ENCODE peak calls at places on chromosome 6, in ten cellular contexts. F is osteocyte; T is activated naive CD4-positive, alpha-beta T cell treated with anti-CD3 and anti-CD28 coated beads for 36 hours; I is RWPE1; W is Panc1; V is NCI-H2171 treated with DMSO at 0.1 percent for 48 hours; Q is upper lobe of right lung; B is activated T-helper 1 cell treated with anti-CD3 and anti-CD28 coated beads, Interleukin-12 subunit alpha, Interleukin-12 subunit beta, Interleukin-2, Interleukin-4 antibody, amounts not matched to agents 30 ng/mL and 10 ng/mL and 1 ng/mL, durations not matched to agents 14 hours and 24 hours and 36 hours; Z is mesothelial cell of epicardium; O is A172. X is an unnamed sample.

GRCh38 chr6:116371384-116372209 is 850 bp downstream of the DSE start:
- DNase-seq in F (peak; percentile 94), T (peak; percentile 43), I (peak; percentile 92), W (no peak), V (peak; percentile 47), Q (peak; percentile 84), B (no peak), Z (peak; percentile 87), O (peak; percentile 71), X (peak; percentile 49)

GRCh38 chr6:132087391-132087790 is 136.2 kb upstream of the CCN2 start:
- DNase-seq in F (no peak), T (no peak), I (no peak), W (no peak), V (no peak), Q (no peak), B (no peak), Z (no peak), O (no peak), X (no peak)

GRCh38 chr6:22149081-22149480 is 147.8 kb downstream of the PRL start:
- DNase-seq in F (no peak), T (no peak), I (no peak), W (no peak), V (no peak), Q (no peak), B (no peak), Z (no peak), O (no peak), X (no peak)

GRCh38 chr6:26240157-26240980 is 124.6 kb upstream of the BTN3A2 start:
- DNase-seq in F (no peak), T (peak; percentile 89), I (no peak), W (no peak), V (no peak), Q (no peak), B (peak; percentile 78), Z (no peak), O (no peak), X (peak; percentile 85)

GRCh38 chr6:8108031-8108660 is 5.8 kb upstream of the EEF1E1 start:
- DNase-seq in F (no peak), T (no peak), I (peak; percentile 83), W (peak; percentile 79), V (no peak), Q (no peak), B (no peak), Z (no peak), O (peak; percentile 76), X (no peak)

GRCh38 chr6:134510920-134511319 is 193.0 kb upstream of the SGK1 start:
- DNase-seq in F (no peak), T (no peak), I (no peak), W (no peak), V (no peak), Q (no peak), B (no peak), Z (no peak), O (no peak), X (no peak)

GRCh38 chr6:148501178-148501590 is 158.5 kb downstream of the SASH1 start:
- DNase-seq in F (no peak), T (no peak), I (peak; percentile 83), W (no peak), V (no peak), Q (no peak), B (no peak), Z (no peak), O (peak; percentile 96), X (no peak)

GRCh38 chr6:2753116-2753489 is 2.4 kb upstream of the MYLK4 start:
- DNase-seq in F (no peak), T (no peak), I (no peak), W (no peak), V (no peak), Q (no peak), B (no peak), Z (no peak), O (no peak), X (no peak)

GRCh38 chr6:41538556-41539182 is 7.5 kb upstream of the FOXP4 start:
- DNase-seq in F (no peak), T (no peak), I (no peak), W (no peak), V (no peak), Q (no peak), B (no peak), Z (no peak), O (no peak), X (no peak)

GRCh38 chr6:164807125-164807524 is 502.3 kb downstream of the C6orf118 start:
- DNase-seq in F (no peak), T (no peak), I (no peak), W (no peak), V (no peak), Q (no peak), B (no peak), Z (no peak), O (no peak), X (no peak)

GRCh38 chr6:145015739-145016558 is 719.4 kb downstream of the EPM2A start:
- DNase-seq in F (no peak), T (peak; percentile 44), I (peak; percentile 77), W (peak; percentile 86), V (no peak), Q (no peak), B (peak; percentile 6), Z (no peak), O (peak; percentile 87), X (peak; percentile 53)

GRCh38 chr6:150691463-150691862 is 91.8 kb downstream of the PLEKHG1 start:
- DNase-seq in F (no peak), T (no peak), I (no peak), W (no peak), V (no peak), Q (no peak), B (no peak), Z (no peak), O (no peak), X (no peak)

GRCh38 chr6:37168163-37168758 is 1.7 kb upstream of the PIM1 start:
- DNase-seq in F (no peak), T (no peak), I (no peak), W (no peak), V (no peak), Q (no peak), B (no peak), Z (no peak), O (no peak), X (no peak)

GRCh38 chr6:11427827-11428245 is 109.7 kb upstream of the TMEM170B start:
- DNase-seq in F (no peak), T (no peak), I (no peak), W (no peak), V (no peak), Q (no peak), B (no peak), Z (no peak), O (peak; percentile 56), X (no peak)

GRCh38 chr6:38113810-38114577 is 294.5 kb downstream of the ZFAND3 start:
- DNase-seq in F (no peak), T (no peak), I (no peak), W (no peak), V (peak; percentile 81), Q (no peak), B (no peak), Z (no peak), O (no peak), X (no peak)

GRCh38 chr6:148221580-148221979 is 121.1 kb upstream of the SASH1 start:
- DNase-seq in F (no peak), T (no peak), I (no peak), W (no peak), V (no peak), Q (no peak), B (no peak), Z (no peak), O (no peak), X (no peak)